ENCODE peak calls at places on chromosomes 1 and 21, in seven cellular contexts. One of them, this sample, is unnamed. For H4K20me1, the result is how much of the 10 kb centered on the place peaks cover.

GRCh38 chr1:226355679-226356583 is 47.0 kb upstream of the LIN9 start:
- DNase-seq in K562: no peak
- DNase-seq in IMR-90: no peak
- DNase-seq in DND-41: no peak
- DNase-seq in GM23248: no peak
- DNase-seq in endothelial cell of umbilical vein: no peak
- DNase-seq in GM23338: no peak
- DNase-seq in this sample: no peak

GRCh38 chr1:47663286-47663685 is 225.4 kb downstream of the FOXD2 start:
- DNase-seq in K562: no peak
- DNase-seq in IMR-90: no peak
- DNase-seq in DND-41: no peak
- DNase-seq in GM23248: no peak
- DNase-seq in endothelial cell of umbilical vein: no peak
- DNase-seq in GM23338: no peak
- DNase-seq in this sample: no peak

GRCh38 chr1:6688757-6689156 is 12.9 kb downstream of the DNAJC11 start:
- DNase-seq in K562: no peak
- DNase-seq in IMR-90: peak
- DNase-seq in DND-41: no peak
- DNase-seq in GM23248: no peak
- DNase-seq in endothelial cell of umbilical vein: no peak
- DNase-seq in GM23338: no peak
- DNase-seq in this sample: no peak

GRCh38 chr1:67684526-67685066 is 405 bp upstream of the GADD45A start:
- DNase-seq in K562: no peak
- DNase-seq in IMR-90: no peak
- DNase-seq in DND-41: no peak
- DNase-seq in GM23248: no peak
- DNase-seq in endothelial cell of umbilical vein: no peak
- DNase-seq in GM23338: no peak
- DNase-seq in this sample: no peak

GRCh38 chr1:189673223-189673622 is 804.4 kb downstream of the BRINP3 start:
- DNase-seq in K562: no peak
- DNase-seq in IMR-90: no peak
- DNase-seq in DND-41: no peak
- DNase-seq in GM23248: no peak
- DNase-seq in endothelial cell of umbilical vein: no peak
- DNase-seq in GM23338: no peak
- DNase-seq in this sample: no peak

GRCh38 chr1:107870691-107871090 is 94.3 kb downstream of the VAV3 start:
- DNase-seq in K562: no peak
- DNase-seq in IMR-90: no peak
- DNase-seq in DND-41: no peak
- DNase-seq in GM23248: peak
- DNase-seq in endothelial cell of umbilical vein: peak
- DNase-seq in GM23338: no peak
- DNase-seq in this sample: peak

GRCh38 chr1:176118985-176119384 is 88.1 kb downstream of the COP1 start:
- DNase-seq in K562: no peak
- DNase-seq in IMR-90: peak
- DNase-seq in DND-41: no peak
- DNase-seq in GM23248: peak
- DNase-seq in endothelial cell of umbilical vein: no peak
- DNase-seq in GM23338: no peak
- DNase-seq in this sample: no peak

GRCh38 chr1:8137406-8138244 is 111.5 kb upstream of the ERRFI1 start:
- DNase-seq in K562: no peak
- DNase-seq in IMR-90: peak
- DNase-seq in DND-41: no peak
- DNase-seq in GM23248: peak
- DNase-seq in endothelial cell of umbilical vein: peak
- DNase-seq in GM23338: no peak
- DNase-seq in this sample: peak

GRCh38 chr1:150164769-150165168 is 15.1 kb downstream of the PLEKHO1 start:
- DNase-seq in K562: no peak
- DNase-seq in IMR-90: peak
- DNase-seq in DND-41: no peak
- DNase-seq in GM23248: no peak
- DNase-seq in endothelial cell of umbilical vein: no peak
- DNase-seq in GM23338: no peak
- DNase-seq in this sample: no peak

GRCh38 chr1:154499446-154499845 is 2.6 kb upstream of the TDRD10 start:
- DNase-seq in K562: no peak
- DNase-seq in IMR-90: no peak
- DNase-seq in DND-41: no peak
- DNase-seq in GM23248: no peak
- DNase-seq in endothelial cell of umbilical vein: peak
- DNase-seq in GM23338: no peak
- DNase-seq in this sample: peak

GRCh38 chr1:201069636-201070035 is 42.6 kb downstream of the CACNA1S start:
- DNase-seq in K562: no peak
- DNase-seq in IMR-90: no peak
- DNase-seq in DND-41: no peak
- DNase-seq in GM23248: no peak
- DNase-seq in endothelial cell of umbilical vein: no peak
- DNase-seq in GM23338: no peak
- DNase-seq in this sample: no peak

GRCh38 chr1:210464519-210465039 is 135.9 kb downstream of the HHAT start:
- DNase-seq in K562: no peak
- DNase-seq in IMR-90: peak
- DNase-seq in DND-41: no peak
- DNase-seq in GM23248: peak
- DNase-seq in endothelial cell of umbilical vein: no peak
- DNase-seq in GM23338: no peak
- DNase-seq in this sample: peak

GRCh38 chr1:207971511-207972224 is 60.7 kb upstream of the CD34 start:
- DNase-seq in K562: no peak
- DNase-seq in IMR-90: no peak
- DNase-seq in DND-41: no peak
- DNase-seq in GM23248: no peak
- DNase-seq in endothelial cell of umbilical vein: no peak
- DNase-seq in GM23338: no peak
- DNase-seq in this sample: no peak

GRCh38 chr21:33396966-33397365 is 6.2 kb upstream of the IFNGR2 start:
- DNase-seq in K562: no peak
- DNase-seq in IMR-90: peak
- DNase-seq in DND-41: no peak
- DNase-seq in GM23248: peak
- DNase-seq in endothelial cell of umbilical vein: no peak
- DNase-seq in GM23338: no peak
- DNase-seq in this sample: peak

GRCh38 chr1:118920124-118920675 is 67.9 kb downstream of the TBX15 start:
- DNase-seq in K562: no peak
- DNase-seq in IMR-90: no peak
- DNase-seq in DND-41: no peak
- DNase-seq in GM23248: no peak
- DNase-seq in endothelial cell of umbilical vein: no peak
- DNase-seq in GM23338: peak
- DNase-seq in this sample: no peak

GRCh38 chr1:40450491-40451237 is 388 bp downstream of the ZFP69B start:
- DNase-seq in K562: peak
- DNase-seq in IMR-90: peak
- DNase-seq in DND-41: peak
- DNase-seq in GM23248: peak
- DNase-seq in endothelial cell of umbilical vein: peak
- DNase-seq in GM23338: peak
- DNase-seq in this sample: peak

GRCh38 chr1:34787461-34788420 is 5.1 kb upstream of the GJA4 start:
- DNase-seq in K562: peak
- DNase-seq in IMR-90: peak
- DNase-seq in DND-41: peak
- DNase-seq in GM23248: peak
- DNase-seq in endothelial cell of umbilical vein: peak
- DNase-seq in GM23338: peak
- DNase-seq in this sample: no peak

GRCh38 chr1:203325418-203326091 is 20.2 kb downstream of the BTG2 start:
- DNase-seq in K562: no peak
- DNase-seq in IMR-90: no peak
- DNase-seq in DND-41: no peak
- DNase-seq in GM23248: no peak
- DNase-seq in endothelial cell of umbilical vein: peak
- DNase-seq in GM23338: no peak
- DNase-seq in this sample: no peak

DNA sequence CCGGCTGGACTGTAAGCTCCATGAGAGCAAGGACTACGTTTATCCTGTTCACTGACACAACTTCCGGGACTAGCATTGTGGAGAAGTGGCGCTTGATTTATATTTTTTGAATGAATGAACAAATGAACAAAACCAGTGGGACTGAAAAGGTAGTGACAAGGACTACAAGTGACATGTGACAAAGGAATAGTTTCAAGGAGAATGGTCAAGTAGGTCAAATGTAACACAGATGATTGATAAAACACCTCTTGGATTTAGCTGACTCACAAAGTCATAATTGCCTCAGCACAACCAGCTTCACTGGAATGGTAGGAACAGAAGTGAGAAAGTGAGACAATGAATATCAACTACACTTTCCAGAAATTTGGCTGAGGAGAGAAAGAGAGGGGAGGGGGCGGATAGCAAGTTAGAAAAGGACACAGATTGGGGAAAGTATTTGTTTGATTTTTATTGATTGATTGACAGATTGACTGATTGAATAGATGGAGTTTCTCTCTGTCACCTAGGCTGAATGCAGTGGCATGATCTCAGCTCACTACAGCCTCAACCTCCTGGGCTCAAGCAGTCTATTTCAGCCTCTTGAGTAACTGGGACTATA is 14.2 kb downstream of the MTF1 start:
- DNase-seq in K562: no peak
- DNase-seq in IMR-90: no peak
- DNase-seq in DND-41: no peak
- DNase-seq in GM23248: no peak
- DNase-seq in endothelial cell of umbilical vein: no peak
- DNase-seq in GM23338: no peak
- DNase-seq in this sample: no peak
- H4K20me1 ChIP-seq in K562: under half
- H4K20me1 ChIP-seq in IMR-90: under half
- H4K20me1 ChIP-seq in DND-41: under half
- H4K20me1 ChIP-seq in GM23248: under half
- H4K20me1 ChIP-seq in endothelial cell of umbilical vein: under half
- H4K20me1 ChIP-seq in GM23338: under half
- H4K20me1 ChIP-seq in this sample: under half

GRCh38 chr1:36134031-36134430 is 9.0 kb upstream of the COL8A2 start:
- DNase-seq in K562: no peak
- DNase-seq in IMR-90: no peak
- DNase-seq in DND-41: no peak
- DNase-seq in GM23248: no peak
- DNase-seq in endothelial cell of umbilical vein: no peak
- DNase-seq in GM23338: no peak
- DNase-seq in this sample: no peak
- H3K27ac ChIP-seq in K562: no peak
- H3K27ac ChIP-seq in IMR-90: no peak
- H3K27ac ChIP-seq in DND-41: no peak
- H3K27ac ChIP-seq in GM23248: peak
- H3K27ac ChIP-seq in endothelial cell of umbilical vein: no peak
- H3K27ac ChIP-seq in GM23338: no peak
- H3K27ac ChIP-seq in this sample: peak

GRCh38 chr21:26131554-26131953 is 39.0 kb downstream of the APP start:
- DNase-seq in K562: no peak
- DNase-seq in IMR-90: no peak
- DNase-seq in DND-41: no peak
- DNase-seq in GM23248: no peak
- DNase-seq in endothelial cell of umbilical vein: no peak
- DNase-seq in GM23338: no peak
- DNase-seq in this sample: no peak
- H4K20me1 ChIP-seq in K562: under half
- H4K20me1 ChIP-seq in IMR-90: under half
- H4K20me1 ChIP-seq in DND-41: under half
- H4K20me1 ChIP-seq in GM23248: under half
- H4K20me1 ChIP-seq in endothelial cell of umbilical vein: under half
- H4K20me1 ChIP-seq in GM23338: half or more
- H4K20me1 ChIP-seq in this sample: under half

GRCh38 chr21:39024538-39024937 is 158.7 kb downstream of the PSMG1 start:
- DNase-seq in K562: no peak
- DNase-seq in IMR-90: no peak
- DNase-seq in DND-41: no peak
- DNase-seq in GM23248: no peak
- DNase-seq in endothelial cell of umbilical vein: no peak
- DNase-seq in GM23338: no peak
- DNase-seq in this sample: no peak

GRCh38 chr21:39022035-39022900 is 161.0 kb downstream of the PSMG1 start:
- DNase-seq in K562: no peak
- DNase-seq in IMR-90: no peak
- DNase-seq in DND-41: peak
- DNase-seq in GM23248: no peak
- DNase-seq in endothelial cell of umbilical vein: no peak
- DNase-seq in GM23338: no peak
- DNase-seq in this sample: no peak

GRCh38 chr21:39025198-39025597 is 158.1 kb downstream of the PSMG1 start:
- DNase-seq in K562: no peak
- DNase-seq in IMR-90: no peak
- DNase-seq in DND-41: no peak
- DNase-seq in GM23248: no peak
- DNase-seq in endothelial cell of umbilical vein: no peak
- DNase-seq in GM23338: no peak
- DNase-seq in this sample: no peak

GRCh38 chr21:39021475-39021832 is 161.8 kb downstream of the PSMG1 start:
- DNase-seq in K562: no peak
- DNase-seq in IMR-90: no peak
- DNase-seq in DND-41: no peak
- DNase-seq in GM23248: no peak
- DNase-seq in endothelial cell of umbilical vein: no peak
- DNase-seq in GM23338: no peak
- DNase-seq in this sample: no peak

GRCh38 chr21:39022901-39023693 is 160.2 kb downstream of the PSMG1 start:
- DNase-seq in K562: no peak
- DNase-seq in IMR-90: peak
- DNase-seq in DND-41: no peak
- DNase-seq in GM23248: peak
- DNase-seq in endothelial cell of umbilical vein: no peak
- DNase-seq in GM23338: peak
- DNase-seq in this sample: no peak
- H3K27ac ChIP-seq in K562: no peak
- H3K27ac ChIP-seq in IMR-90: peak
- H3K27ac ChIP-seq in DND-41: peak
- H3K27ac ChIP-seq in GM23248: no peak
- H3K27ac ChIP-seq in endothelial cell of umbilical vein: no peak
- H3K27ac ChIP-seq in GM23338: no peak
- H3K27ac ChIP-seq in this sample: no peak